ENCODE peak calls at places on chromosome X, in ten cellular contexts. D, B, W, A, E, U, T, I, N and V are unnamed samples.
A peak's percentile ranks its signal among the peaks of the same experiment; 100 is the strongest.

GRCh38 chrX:151713859-151714258 is 2.0 kb upstream of the FATE1 start:
- DNase-seq in D (no peak), B (no peak), W (no peak), A (no peak), E (no peak), U (no peak), T (no peak), I (peak; percentile 48), N (no peak), V (no peak)

GRCh38 chrX:1011632-1012283 is 200.7 kb downstream of the CRLF2 start:
- DNase-seq in D (no peak), B (no peak), W (no peak), A (no peak), E (no peak), U (no peak), T (no peak), I (no peak), N (no peak), V (no peak)

GRCh38 chrX:8279323-8279722 is 108.3 kb upstream of the VCX2 start:
- DNase-seq in D (no peak), B (no peak), W (no peak), A (no peak), E (no peak), U (no peak), T (no peak), I (no peak), N (no peak), V (no peak)

GRCh38 chrX:13747836-13748235 is 13.3 kb downstream of the OFD1 start:
- DNase-seq in D (no peak), B (no peak), W (peak; percentile 18), A (peak; percentile 76), E (no peak), U (peak; percentile 67), T (no peak), I (peak; percentile 27), N (no peak), V (no peak)

GRCh38 chrX:148385471-148385870 is 114.9 kb upstream of the AFF2 start:
- DNase-seq in D (no peak), B (no peak), W (no peak), A (no peak), E (no peak), U (no peak), T (no peak), I (no peak), N (no peak), V (no peak)

GRCh38 chrX:17072726-17073125 is 126.3 kb downstream of the REPS2 start:
- DNase-seq in D (no peak), B (no peak), W (no peak), A (no peak), E (no peak), U (no peak), T (no peak), I (no peak), N (no peak), V (no peak)

GRCh38 chrX:78622834-78623233 is 36.3 kb downstream of the RTL3 start:
- DNase-seq in D (no peak), B (no peak), W (no peak), A (no peak), E (no peak), U (no peak), T (no peak), I (no peak), N (no peak), V (no peak)

GRCh38 chrX:134546187-134546586 is 86.2 kb downstream of the HPRT1 start:
- DNase-seq in D (no peak), B (no peak), W (no peak), A (no peak), E (no peak), U (no peak), T (no peak), I (no peak), N (no peak), V (no peak)

DNA sequence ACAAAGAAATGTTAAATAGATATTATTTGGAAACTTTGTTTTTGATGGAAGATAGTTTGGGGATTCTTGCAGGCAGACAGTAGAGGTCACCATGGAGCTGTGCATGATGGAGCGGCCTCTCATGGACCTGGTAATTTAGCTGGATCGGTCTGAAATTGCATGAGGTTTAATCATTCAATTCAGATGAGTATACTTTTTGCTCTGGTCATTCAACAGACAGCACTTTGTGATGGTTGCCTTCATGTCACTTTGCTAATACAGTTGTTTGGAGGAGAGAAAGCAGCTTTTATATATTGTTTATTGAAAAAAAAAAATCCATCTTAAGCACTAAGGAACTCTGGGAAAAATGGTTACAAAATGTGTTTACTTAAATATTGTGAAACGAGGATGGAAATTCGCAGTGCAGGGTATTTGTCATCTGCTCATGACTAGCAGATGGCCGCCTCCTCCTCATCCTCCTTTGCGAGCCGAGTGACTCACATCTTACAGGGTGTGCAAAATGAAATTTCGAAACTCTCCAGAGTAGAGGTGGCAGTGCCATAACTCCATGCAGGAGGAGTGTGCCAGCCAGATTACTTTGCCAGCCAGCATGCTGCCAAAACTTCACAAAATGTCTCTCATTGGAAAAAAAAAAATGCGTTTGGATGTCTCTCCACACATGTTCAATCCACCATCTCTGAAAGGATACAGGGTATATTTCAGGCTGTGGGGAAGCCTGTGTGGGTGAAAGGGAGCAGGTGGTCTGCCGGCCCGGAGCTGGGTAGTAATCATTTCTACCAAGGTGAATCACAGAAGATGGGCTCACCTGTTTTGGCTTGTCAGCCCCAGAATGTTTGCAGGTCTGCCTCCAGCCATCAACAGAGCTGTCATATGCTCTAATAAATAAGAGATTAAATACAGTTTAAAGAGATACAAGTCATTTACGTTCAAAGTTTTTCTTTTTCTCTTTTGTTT is 314.9 kb upstream of the DIPK2B start:
- DNase-seq in D (no peak), B (peak; percentile 82), W (no peak), A (peak; percentile 92), E (peak; percentile 71), U (peak; percentile 96), T (peak; percentile 69), I (peak; percentile 20), N (peak; percentile 91), V (no peak)
- TF ChIP-seq CTCF in D (peak; percentile 68), B (peak; percentile 64), W (peak; percentile 67), A (peak; percentile 74), E (no peak), U (peak; percentile 74), T (no peak), I (peak; percentile 94), N (peak; percentile 59), V (no peak)

GRCh38 chrX:45830343-45830742 is 629.7 kb upstream of the DIPK2B start:
- DNase-seq in D (no peak), B (no peak), W (no peak), A (no peak), E (no peak), U (no peak), T (no peak), I (no peak), N (no peak), V (no peak)

GRCh38 chrX:45822124-45822523 is 621.4 kb upstream of the DIPK2B start:
- DNase-seq in D (no peak), B (no peak), W (no peak), A (no peak), E (no peak), U (no peak), T (no peak), I (no peak), N (no peak), V (no peak)

GRCh38 chrX:45818913-45819312 is 618.2 kb upstream of the DIPK2B start:
- DNase-seq in D (no peak), B (no peak), W (no peak), A (no peak), E (no peak), U (no peak), T (no peak), I (no peak), N (no peak), V (no peak)

DNA sequence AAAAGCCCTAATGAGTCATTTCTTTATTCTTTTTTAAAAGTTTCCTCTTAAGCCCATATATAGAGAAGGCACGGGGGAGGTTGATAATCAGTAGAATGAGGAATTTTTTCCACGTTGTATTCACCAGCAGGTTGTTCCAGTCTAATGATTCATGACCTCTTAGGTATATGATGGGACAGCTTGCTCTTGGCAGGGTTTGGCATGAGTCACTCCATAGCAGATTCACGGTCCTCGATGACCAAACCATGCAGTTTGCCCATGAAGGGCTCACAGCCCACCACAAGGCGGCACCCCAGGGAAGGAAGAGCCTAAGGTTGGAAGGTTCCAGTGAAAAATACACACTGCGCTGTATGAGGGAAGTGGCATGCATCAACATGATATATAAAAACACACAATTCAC is 623.8 kb upstream of the DIPK2B start:
- DNase-seq in D (no peak), B (no peak), W (no peak), A (peak; percentile 96), E (peak; percentile 50), U (peak; percentile 86), T (peak; percentile 32), I (peak; percentile 21), N (peak; percentile 89), V (no peak)
- TF ChIP-seq CTCF in D (peak; percentile 40), B (peak; percentile 73), W (no peak), A (peak; percentile 81), E (no peak), U (peak; percentile 79), T (no peak), I (peak; percentile 96), N (peak; percentile 63), V (no peak)

GRCh38 chrX:38236901-38237615 is 16.4 kb upstream of the SRPX start:
- DNase-seq in D (no peak), B (peak; percentile 31), W (no peak), A (no peak), E (no peak), U (peak; percentile 88), T (no peak), I (no peak), N (no peak), V (no peak)

GRCh38 chrX:38232287-38232686 is 11.6 kb upstream of the SRPX start:
- DNase-seq in D (no peak), B (no peak), W (no peak), A (peak; percentile 68), E (no peak), U (peak; percentile 72), T (no peak), I (no peak), N (peak; percentile 47), V (no peak)

DNA sequence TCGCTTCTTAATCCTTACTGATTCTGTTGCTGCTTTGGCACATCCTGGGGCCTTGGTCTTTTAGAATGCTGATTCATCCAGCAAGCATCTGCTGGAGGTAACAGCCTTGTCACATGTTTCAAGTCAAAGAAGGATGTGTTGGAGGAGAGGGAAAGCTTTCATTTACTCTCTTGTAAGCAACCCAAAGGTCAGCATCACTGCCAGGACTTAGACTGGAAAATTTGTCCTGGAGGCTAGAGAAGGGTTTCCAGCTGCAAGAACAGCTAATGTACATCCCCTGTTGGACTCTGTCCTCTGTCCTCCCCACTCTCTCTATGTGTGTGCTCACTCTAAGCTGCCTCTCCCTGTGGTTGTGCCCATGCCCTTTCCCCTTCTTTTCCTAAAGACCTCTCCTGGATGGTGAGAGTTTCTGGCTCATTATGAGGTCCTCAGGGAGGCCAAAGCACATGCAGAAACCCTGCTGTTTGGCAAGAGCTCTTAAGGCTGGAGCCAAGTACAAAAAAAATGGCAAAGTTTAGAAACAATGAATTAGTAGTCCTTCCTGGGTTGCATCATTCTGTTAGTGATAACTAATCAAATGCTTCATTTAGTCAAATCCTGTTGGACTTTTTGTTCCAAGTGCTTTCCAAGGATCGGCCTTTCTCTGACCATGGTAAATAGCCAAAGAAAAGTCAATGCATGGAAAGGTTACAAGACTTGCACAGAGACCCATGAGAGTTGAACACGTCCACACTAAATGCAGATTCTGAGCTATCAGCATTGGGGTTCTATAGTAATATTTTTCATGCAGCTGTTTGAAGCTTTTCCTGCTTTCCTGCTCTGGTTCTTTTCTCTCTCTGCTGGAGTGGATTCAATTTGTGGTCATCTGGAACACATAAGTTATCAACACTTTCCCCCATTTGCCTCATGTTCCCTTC is 13.5 kb upstream of the SRPX start:
- DNase-seq in D (no peak), B (peak; percentile 33), W (no peak), A (peak; percentile 73), E (no peak), U (peak; percentile 89), T (peak; percentile 40), I (no peak), N (peak; percentile 76), V (no peak)
- TF ChIP-seq CTCF in D (no peak), B (no peak), W (no peak), A (no peak), E (no peak), U (no peak), T (no peak), I (no peak), N (no peak), V (no peak)

GRCh38 chrX:132592880-132593279 is 104.0 kb upstream of the MBNL3 start:
- DNase-seq in D (no peak), B (no peak), W (no peak), A (no peak), E (no peak), U (peak; percentile 5), T (peak; percentile 11), I (peak; percentile 2), N (peak; percentile 10), V (no peak)
- TF ChIP-seq CTCF in D (peak; percentile 63), B (peak; percentile 44), W (peak; percentile 54), A (no peak), E (no peak), U (peak; percentile 50), T (no peak), I (peak; percentile 35), N (peak; percentile 40), V (no peak)